ENCODE peak calls at places on chromosomes 5 and 9, in four cellular contexts. K is K562, W is upper lobe of left lung, L is GM12878. B is an unnamed sample.

GRCh38 chr9:128077847-128078503 is 9.9 kb downstream of the SLC25A25 start:
- ATAC-seq in K (peak), W (no peak), L (no peak), B (no peak)

GRCh38 chr9:71685988-71686387 is 82.3 kb downstream of the CEMIP2 start:
- ATAC-seq in K (peak), W (no peak), L (no peak), B (no peak)

GRCh38 chr9:4748612-4749011 is 7.6 kb upstream of the AK3 start:
- ATAC-seq in K (peak), W (no peak), L (peak), B (no peak)

GRCh38 chr5:139131881-139132480 is 66.2 kb downstream of the SIL1 start:
- ATAC-seq in K (no peak), W (no peak), L (no peak), B (peak)

GRCh38 chr5:149937610-149938009 is 7.0 kb downstream of the PDE6A start:
- ATAC-seq in K (no peak), W (no peak), L (no peak), B (no peak)

GRCh38 chr5:138354926-138355378 is 2.5 kb downstream of the KDM3B start:
- ATAC-seq in K (peak), W (no peak), L (peak), B (no peak)

GRCh38 chr5:68681929-68682328 is 411.9 kb upstream of the SLC30A5 start:
- ATAC-seq in K (no peak), W (no peak), L (no peak), B (no peak)

GRCh38 chr5:80153586-80154126 is 102.2 kb downstream of the SERINC5 start:
- ATAC-seq in K (no peak), W (no peak), L (no peak), B (no peak)

GRCh38 chr5:88886252-88886651 is 3.3 kb upstream of the MEF2C start:
- ATAC-seq in K (no peak), W (no peak), L (no peak), B (no peak)

GRCh38 chr9:70902171-70902570 is 219.2 kb downstream of the TRPM3 start:
- ATAC-seq in K (no peak), W (no peak), L (no peak), B (no peak)

GRCh38 chr5:27906911-27907590 is 868.7 kb upstream of the CDH9 start:
- ATAC-seq in K (no peak), W (no peak), L (no peak), B (no peak)

GRCh38 chr9:85541876-85542275 is 199.9 kb downstream of the AGTPBP1 start:
- ATAC-seq in K (no peak), W (peak), L (no peak), B (no peak)

GRCh38 chr5:19859020-19859419 is 129.0 kb downstream of the CDH18 start:
- ATAC-seq in K (no peak), W (no peak), L (no peak), B (no peak)

GRCh38 chr5:170749911-170750431 is 33.6 kb upstream of the GABRP start:
- ATAC-seq in K (no peak), W (no peak), L (no peak), B (no peak)

GRCh38 chr5:91865920-91866319 is 482.8 kb upstream of the ARRDC3 start:
- ATAC-seq in K (no peak), W (no peak), L (no peak), B (no peak)

GRCh38 chr5:125129151-125129806 is 382.8 kb upstream of the ZNF608 start:
- ATAC-seq in K (no peak), W (no peak), L (no peak), B (no peak)

GRCh38 chr5:149471406-149472183 is 79.6 kb downstream of the CSNK1A1 start:
- ATAC-seq in K (peak), W (no peak), L (no peak), B (peak)

GRCh38 chr9:127974769-127975261 is 6.0 kb downstream of the EEIG1 start:
- ATAC-seq in K (no peak), W (no peak), L (no peak), B (peak)

GRCh38 chr5:159106193-159106568 is 6.5 kb upstream of the EBF1 start:
- ATAC-seq in K (no peak), W (no peak), L (peak), B (no peak)

GRCh38 chr5:137320056-137321045 is 178.8 kb downstream of the SPOCK1 start:
- ATAC-seq in K (peak), W (no peak), L (peak), B (no peak)

GRCh38 chr5:142979636-142980035 is 209.5 kb downstream of the ARHGAP26 start:
- ATAC-seq in K (no peak), W (no peak), L (no peak), B (no peak)

GRCh38 chr5:113678202-113678601 is 164.7 kb downstream of the YTHDC2 start:
- ATAC-seq in K (no peak), W (no peak), L (no peak), B (no peak)

GRCh38 chr9:112387115-112387514 is 7.2 kb downstream of the HSDL2 start:
- ATAC-seq in K (no peak), W (no peak), L (no peak), B (no peak)

GRCh38 chr9:136726631-136727191 is 14.3 kb downstream of the DIPK1B start:
- ATAC-seq in K (peak), W (no peak), L (peak), B (no peak)

GRCh38 chr5:58715997-58716656 is 133.3 kb downstream of the RAB3C start:
- ATAC-seq in K (no peak), W (no peak), L (peak), B (no peak)

GRCh38 chr9:138105561-138106505 is 228.3 kb downstream of the CACNA1B start:
- ATAC-seq in K (no peak), W (no peak), L (no peak), B (no peak)

GRCh38 chr9:136118061-136118366 is 661 bp downstream of the TMEM250 start:
- ATAC-seq in K (no peak), W (no peak), L (peak), B (no peak)

GRCh38 chr9:114790521-114790920 is 15.3 kb downstream of the TNFSF15 start:
- ATAC-seq in K (no peak), W (no peak), L (no peak), B (no peak)

GRCh38 chr5:136642976-136643375 is 277.6 kb upstream of the TRPC7 start:
- ATAC-seq in K (no peak), W (no peak), L (no peak), B (no peak)

GRCh38 chr5:96256795-96257470 is 176.1 kb downstream of the PCSK1 start:
- ATAC-seq in K (peak), W (no peak), L (peak), B (no peak)

GRCh38 chr9:126204708-126205225 is 121.9 kb upstream of the MVB12B start:
- ATAC-seq in K (no peak), W (no peak), L (no peak), B (no peak)

GRCh38 chr9:130441031-130441430 is 3.7 kb upstream of the ASS1 start:
- ATAC-seq in K (no peak), W (no peak), L (no peak), B (no peak)

GRCh38 chr9:130438368-130438981 is 6.3 kb upstream of the ASS1 start:
- ATAC-seq in K (no peak), W (no peak), L (no peak), B (no peak)

GRCh38 chr9:130433947-130434262 is 10.9 kb upstream of the ASS1 start:
- ATAC-seq in K (no peak), W (no peak), L (no peak), B (no peak)

GRCh38 chr9:130433168-130433946 is 11.4 kb upstream of the ASS1 start:
- ATAC-seq in K (peak), W (peak), L (peak), B (peak)

DNA sequence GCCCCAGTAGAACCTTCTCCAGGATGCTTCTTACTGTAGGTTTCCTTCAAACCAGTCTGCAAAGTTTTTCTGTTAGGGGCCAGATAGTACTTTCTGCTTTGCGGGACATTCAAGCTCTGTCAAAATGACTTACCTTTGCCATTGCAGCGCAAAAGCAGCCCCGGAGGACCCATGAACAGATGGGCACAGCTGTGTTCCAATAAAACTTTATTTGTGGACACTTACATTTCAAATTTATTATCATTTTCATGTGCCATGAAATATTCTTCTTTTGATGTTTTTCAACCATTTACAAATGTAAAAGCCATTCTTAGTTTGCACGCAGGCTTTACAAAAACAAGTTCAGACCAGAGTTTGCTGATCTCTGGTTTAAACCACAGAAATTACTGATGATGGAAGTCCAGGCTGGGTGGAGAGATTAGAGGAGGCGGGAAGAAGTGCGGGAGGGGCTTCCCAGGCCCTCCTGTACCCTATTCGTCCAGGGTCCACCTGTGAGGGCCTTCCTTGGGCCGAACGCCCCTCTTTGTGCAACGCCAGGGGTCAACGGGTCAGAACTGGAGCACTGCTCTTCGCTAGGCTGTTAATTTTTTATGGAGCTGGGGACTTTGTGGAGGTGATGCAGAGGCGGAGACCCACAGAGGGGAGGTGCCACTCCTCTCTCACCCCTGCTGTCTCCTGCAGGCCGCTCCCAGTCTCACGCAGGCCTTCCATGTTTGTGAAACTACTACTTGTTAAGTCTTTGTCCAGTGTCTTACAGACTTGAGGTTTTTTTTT is 7.6 kb upstream of the ASS1 start:
- ATAC-seq in K (peak), W (no peak), L (no peak), B (no peak)
- H3K27ac ChIP-seq in K (no peak), W (no peak), L (no peak), B (no peak)

GRCh38 chr9:87119328-87119881 is 172.1 kb upstream of the GAS1 start:
- ATAC-seq in K (no peak), W (peak), L (no peak), B (peak)
- TF ChIP-seq POLR2AphosphoS5 in K (no peak), W (no peak), L (no peak), B (peak)

DNA sequence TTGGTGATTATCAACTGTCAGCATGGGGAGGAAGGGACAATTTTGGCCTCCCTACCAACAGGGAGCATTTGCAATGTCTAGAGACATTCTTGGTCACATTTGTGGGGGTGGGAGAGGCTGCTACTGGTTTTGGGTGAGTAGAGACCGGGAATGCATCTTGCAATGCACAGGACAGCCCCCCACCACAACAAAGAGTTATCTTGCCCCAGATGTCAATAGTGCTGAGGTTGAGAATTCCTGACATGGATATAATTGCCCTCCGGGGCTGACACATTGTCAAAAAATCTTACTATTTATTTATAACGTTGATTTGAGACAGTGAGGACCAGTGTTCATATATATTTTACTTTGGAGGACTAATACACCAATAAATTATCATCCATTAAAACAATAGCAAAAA is 316.1 kb downstream of the PSAT1 start:
- ATAC-seq in K (no peak), W (no peak), L (no peak), B (no peak)
- TF ChIP-seq EP300 in K (no peak), W (no peak), L (no peak), B (no peak)

DNA sequence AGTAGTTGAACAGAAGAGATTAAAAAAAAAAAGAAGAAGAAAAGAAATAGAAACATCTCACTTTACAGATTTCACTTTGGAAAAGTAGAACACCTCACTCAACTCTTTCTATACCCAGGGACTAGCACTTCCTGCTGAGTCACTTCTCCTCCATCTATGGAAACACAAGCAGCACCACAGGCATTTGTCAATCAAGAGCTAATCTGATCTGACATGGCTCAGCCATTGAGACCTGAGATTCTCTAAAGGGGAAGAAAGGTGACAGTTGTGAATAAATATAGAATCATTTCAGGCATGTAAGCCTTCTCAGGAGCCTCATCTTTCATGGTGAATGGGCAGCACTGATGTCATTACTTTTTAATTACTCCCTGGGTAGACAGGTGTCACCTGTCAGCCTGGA is 559.9 kb downstream of the HINT1 start:
- ATAC-seq in K (no peak), W (no peak), L (no peak), B (no peak)
- H3K27ac ChIP-seq in K (no peak), W (no peak), L (no peak), B (no peak)

DNA sequence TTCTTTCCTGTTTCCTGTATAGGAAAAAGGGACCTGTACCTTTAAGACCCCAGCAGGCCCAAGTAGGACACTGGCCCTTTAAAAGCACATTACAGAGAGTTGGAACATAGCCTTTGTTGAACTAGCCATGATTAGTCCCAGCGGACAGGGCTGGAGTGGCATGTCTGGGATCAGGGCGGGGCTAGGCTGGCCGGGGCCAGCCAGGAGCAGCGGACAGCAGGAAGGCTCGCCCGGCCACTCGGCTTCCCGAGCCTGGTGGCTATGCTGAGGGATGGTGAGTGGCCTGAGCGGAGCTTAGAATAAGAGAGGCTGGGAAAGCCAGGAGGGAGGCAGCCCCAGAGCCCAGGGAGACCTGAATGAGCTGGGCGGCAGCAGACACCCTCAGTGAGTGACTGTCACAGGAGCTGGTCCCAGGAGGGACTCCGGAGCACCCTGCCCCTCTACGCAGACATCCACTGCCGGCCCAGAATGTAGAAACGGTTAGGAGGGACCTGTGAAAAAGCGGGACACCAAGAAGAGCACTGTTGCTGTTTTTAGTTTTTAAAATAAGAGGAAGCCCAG is 92.1 kb downstream of the DAB2IP start:
- ATAC-seq in K (peak), W (peak), L (no peak), B (peak)
- TF ChIP-seq POLR2AphosphoS5 in K (no peak), W (peak), L (no peak), B (peak)

GRCh38 chr9:6928863-6929262 is 171.1 kb downstream of the KDM4C start:
- ATAC-seq in K (peak), W (no peak), L (no peak), B (no peak)

GRCh38 chr9:6927838-6928237 is 170.1 kb downstream of the KDM4C start:
- ATAC-seq in K (peak), W (no peak), L (no peak), B (no peak)

GRCh38 chr9:6930827-6931226 is 173.1 kb downstream of the KDM4C start:
- ATAC-seq in K (no peak), W (no peak), L (no peak), B (no peak)

GRCh38 chr9:6931913-6932312 is 174.1 kb downstream of the KDM4C start:
- ATAC-seq in K (peak), W (peak), L (peak), B (peak)

DNA sequence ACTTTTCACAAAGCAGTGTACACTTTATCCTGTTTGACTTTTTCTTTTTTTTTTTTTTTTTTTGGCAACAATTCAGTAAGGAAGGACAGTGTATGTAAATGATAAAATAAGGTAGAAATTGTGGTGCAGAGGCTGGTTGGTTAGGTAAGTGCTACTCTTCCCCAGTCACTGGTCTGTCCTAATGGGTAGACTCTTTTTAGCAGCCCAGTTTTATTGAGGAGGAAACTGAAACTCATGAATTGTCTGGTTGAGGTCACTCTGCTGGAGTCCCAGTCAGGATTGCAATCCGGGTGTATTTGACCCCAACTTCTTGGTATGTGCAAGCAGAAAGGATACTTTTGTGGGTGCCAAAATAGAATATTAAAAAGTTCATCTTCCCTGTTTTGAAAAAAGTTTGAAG is 171.7 kb downstream of the KDM4C start:
- ATAC-seq in K (no peak), W (no peak), L (peak), B (no peak)
- TF ChIP-seq EP300 in K (no peak), W (no peak), L (no peak), B (no peak)

GRCh38 chr5:127097288-127097687 is 24.0 kb upstream of the C5orf63 start:
- ATAC-seq in K (no peak), W (no peak), L (no peak), B (no peak)
- H3K27ac ChIP-seq in K (no peak), W (no peak), L (no peak), B (no peak)